ENCODE peak calls at places on chromosomes 4 and X, in eight cellular contexts. F is HCT116, C is sigmoid colon, B is right lobe of liver, L is tibial artery, W is ovary, X is psoas muscle, U is endodermal cell. P is an unnamed sample.

GRCh38 chr4:106222548-106222947 is 93.5 kb downstream of the TBCK start:
- DNase-seq in F (no peak), C (no peak), B (no peak), L (no peak), W (no peak), X (no peak), U (no peak), P (no peak)

GRCh38 chr4:184310171-184310567 is 92.5 kb upstream of the ENPP6 start:
- DNase-seq in F (no peak), C (no peak), B (no peak), L (no peak), W (no peak), X (no peak), U (peak; percentile 69), P (peak; percentile 62)

GRCh38 chr4:62670509-62670908 is 1470.4 kb downstream of the ADGRL3 start:
- DNase-seq in F (no peak), C (no peak), B (no peak), L (no peak), W (no peak), X (no peak), U (no peak), P (no peak)

GRCh38 chrX:153304988-153305736 is 16.4 kb downstream of the PNMA6F start:
- DNase-seq in F (no peak), C (no peak), B (no peak), L (no peak), W (no peak), X (no peak), U (no peak), P (no peak)

GRCh38 chr4:153413827-153414226 is 52.3 kb upstream of the TMEM131L start:
- DNase-seq in F (no peak), C (no peak), B (no peak), L (no peak), W (no peak), X (no peak), U (no peak), P (no peak)

GRCh38 chrX:153366119-153366518 is 32.2 kb downstream of the ZNF275 start:
- DNase-seq in F (no peak), C (no peak), B (no peak), L (no peak), W (no peak), X (no peak), U (no peak), P (no peak)

GRCh38 chrX:106927700-106928099 is 7.5 kb downstream of the CLDN2 start:
- DNase-seq in F (no peak), C (no peak), B (peak; percentile 72), L (no peak), W (no peak), X (no peak), U (no peak), P (no peak)

GRCh38 chr4:170652571-170652970 is 562.8 kb upstream of the AADAT start:
- DNase-seq in F (no peak), C (no peak), B (no peak), L (no peak), W (no peak), X (no peak), U (no peak), P (no peak)

GRCh38 chrX:43968347-43968746 is 4.8 kb downstream of the NDP start:
- DNase-seq in F (no peak), C (no peak), B (no peak), L (no peak), W (no peak), X (no peak), U (no peak), P (no peak)

GRCh38 chrX:48487362-48487785 is 11.4 kb downstream of the FTSJ1 start:
- DNase-seq in F (peak; percentile 90), C (no peak), B (peak; percentile 3), L (no peak), W (no peak), X (no peak), U (no peak), P (peak; percentile 35)

GRCh38 chr4:42640613-42641012 is 16.3 kb downstream of the ATP8A1 start:
- DNase-seq in F (no peak), C (no peak), B (no peak), L (no peak), W (no peak), X (no peak), U (no peak), P (no peak)

GRCh38 chr4:42637861-42638260 is 19.0 kb downstream of the ATP8A1 start:
- DNase-seq in F (no peak), C (no peak), B (no peak), L (no peak), W (no peak), X (no peak), U (no peak), P (no peak)

GRCh38 chr4:42638276-42638675 is 18.6 kb downstream of the ATP8A1 start:
- DNase-seq in F (no peak), C (no peak), B (no peak), L (no peak), W (no peak), X (no peak), U (no peak), P (no peak)

GRCh38 chr4:42637104-42637503 is 19.8 kb downstream of the ATP8A1 start:
- DNase-seq in F (no peak), C (no peak), B (no peak), L (no peak), W (no peak), X (no peak), U (no peak), P (no peak)

DNA sequence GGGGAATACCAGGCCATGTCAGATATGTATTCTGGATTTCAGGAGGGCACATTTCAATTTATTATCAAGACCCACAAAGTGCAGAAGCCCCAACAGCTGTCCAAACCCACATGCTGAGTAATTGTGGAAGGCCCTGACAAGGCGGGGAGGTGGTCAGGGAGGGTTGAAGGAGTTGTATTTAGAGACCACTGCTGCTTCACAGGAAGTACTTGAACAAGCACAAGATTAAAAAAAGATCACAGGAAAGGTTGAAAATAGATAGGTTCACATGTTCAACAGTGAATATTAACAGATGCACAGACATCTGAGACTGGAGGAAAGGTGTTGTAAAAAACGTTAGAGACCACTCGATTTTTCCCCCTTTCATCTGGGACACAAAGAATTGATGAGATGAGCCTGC is 17.9 kb downstream of the ATP8A1 start:
- DNase-seq in F (no peak), C (no peak), B (no peak), L (no peak), W (no peak), X (no peak), U (no peak), P (no peak)
- H3K27ac ChIP-seq in F (no peak overlapping the region), C (no peak overlapping the region), B (no peak overlapping the region), L (no peak overlapping the region), W (no peak overlapping the region), X (no peak overlapping the region), U (no peak overlapping the region), P (no peak overlapping the region)

GRCh38 chrX:102650903-102651241 is 411 bp upstream of the GPRASP1 start:
- DNase-seq in F (no peak), C (no peak), B (peak; percentile 58), L (no peak), W (no peak), X (no peak), U (no peak), P (no peak)

GRCh38 chrX:102651968-102652744 is 873 bp downstream of the GPRASP1 start:
- DNase-seq in F (no peak), C (peak; percentile 83), B (no peak), L (peak; percentile 42), W (peak; percentile 81), X (no peak), U (peak; percentile 66), P (peak; percentile 57)

GRCh38 chrX:102654696-102655095 is 3.4 kb downstream of the GPRASP1 start:
- DNase-seq in F (no peak), C (no peak), B (no peak), L (no peak), W (no peak), X (no peak), U (no peak), P (no peak)

GRCh38 chrX:102651242-102651967 is at the start of gene GPRASP1:
- DNase-seq in F (no peak), C (peak; percentile 91), B (peak; percentile 57), L (peak; percentile 48), W (peak; percentile 86), X (peak; percentile 63), U (peak; percentile 83), P (peak; percentile 75)
- H3K4me3 ChIP-seq in F (no peak within 1 kb of the TSS), C (peak within 1 kb of the TSS; percentile 69), B (peak within 1 kb of the TSS; percentile 51), L (peak within 1 kb of the TSS; percentile 69), W (peak within 1 kb of the TSS; percentile 79), X (peak within 1 kb of the TSS; percentile 70), U (peak within 1 kb of the TSS; percentile 73), P (peak within 1 kb of the TSS; percentile 69)

GRCh38 chrX:38473715-38474114 is 87.6 kb upstream of the TSPAN7 start:
- DNase-seq in F (no peak), C (no peak), B (no peak), L (no peak), W (no peak), X (no peak), U (no peak), P (no peak)
- H3K27ac ChIP-seq in F (no peak overlapping the region), C (no peak overlapping the region), B (no peak overlapping the region), L (no peak overlapping the region), W (no peak overlapping the region), X (peak overlapping the region; percentile 60), U (no peak overlapping the region), P (no peak overlapping the region)

GRCh38 chr4:121688261-121688660 is 8.5 kb downstream of the ANXA5 start:
- DNase-seq in F (no peak), C (no peak), B (no peak), L (no peak), W (no peak), X (no peak), U (no peak), P (no peak)
- H3K4me3 ChIP-seq in F (no peak overlapping the region), C (no peak overlapping the region), B (no peak overlapping the region), L (no peak overlapping the region), W (no peak overlapping the region), X (no peak overlapping the region), U (peak overlapping the region; percentile 46), P (no peak overlapping the region)

DNA sequence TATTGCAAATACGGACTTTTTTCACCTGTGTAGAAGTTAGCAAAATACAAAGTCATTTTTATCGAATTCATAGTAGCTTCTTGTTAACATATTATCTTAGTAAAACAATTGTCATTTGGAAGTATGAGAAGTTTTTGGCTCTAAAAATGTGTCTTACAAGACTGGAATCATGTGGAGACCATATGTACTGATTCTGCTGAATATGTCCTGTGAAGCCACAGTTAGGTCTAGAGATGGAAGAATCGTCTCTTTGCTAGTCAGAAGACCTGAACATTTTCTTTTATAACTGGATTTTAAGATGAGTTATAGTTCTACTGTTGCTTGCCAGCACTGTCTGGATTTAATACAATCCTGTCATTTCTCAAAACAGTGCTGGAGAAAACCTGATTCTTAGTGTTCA is 29.0 kb downstream of the TMEM165 start:
- DNase-seq in F (no peak), C (no peak), B (no peak), L (no peak), W (no peak), X (no peak), U (no peak), P (no peak)
- H3K27ac ChIP-seq in F (no peak overlapping the region), C (no peak overlapping the region), B (no peak overlapping the region), L (no peak overlapping the region), W (no peak overlapping the region), X (no peak overlapping the region), U (no peak overlapping the region), P (no peak overlapping the region)

GRCh38 chr4:147975325-147975724 is 243.4 kb downstream of the ARHGAP10 start:
- DNase-seq in F (no peak), C (no peak), B (no peak), L (peak; percentile 38), W (no peak), X (no peak), U (no peak), P (no peak)
- H3K4me3 ChIP-seq in F (no peak overlapping the region), C (no peak overlapping the region), B (no peak overlapping the region), L (no peak overlapping the region), W (no peak overlapping the region), X (no peak overlapping the region), U (no peak overlapping the region), P (no peak overlapping the region)

P was measured in aorta.